ENCODE peak calls at places on chromosomes 16 and 17, in four cellular contexts. W, B, I and M are unnamed samples. For H3K4me1, the result is how much of the 10 kb centered on the place peaks cover.

GRCh38 chr17:42928714-42929496 is 28.3 kb downstream of the G6PC1 start:
- DNase-seq in I (peak), B (peak), W (no peak), M (peak)

GRCh38 chr17:15973016-15973415 is 26.5 kb downstream of the ZSWIM7 start:
- DNase-seq in I (no peak), W (no peak), B (no peak), M (no peak)

GRCh38 chr17:549197-550040 is 165.2 kb downstream of the VPS53 start:
- DNase-seq in W (no peak), I (no peak), B (no peak), M (no peak)

GRCh38 chr17:64787255-64787920 is 125.3 kb upstream of the SMURF2 start:
- DNase-seq in I (no peak), W (no peak), B (no peak), M (peak)

GRCh38 chr16:86325895-86326294 is 184.4 kb upstream of the FOXF1 start:
- DNase-seq in W (no peak), I (no peak), B (no peak), M (no peak)

GRCh38 chr16:22348296-22348695 is 26.1 kb downstream of the CDR2 start:
- DNase-seq in I (no peak), W (no peak), B (no peak), M (no peak)

GRCh38 chr16:87715658-87716057 is 50.1 kb downstream of the KLHDC4 start:
- DNase-seq in B (no peak), I (no peak), W (no peak), M (no peak)

GRCh38 chr16:77298638-77299360 is 99.6 kb downstream of the SYCE1L start:
- DNase-seq in W (no peak), I (no peak), B (no peak), M (no peak)

GRCh38 chr17:32523017-32523680 is 36.4 kb downstream of the CDK5R1 start:
- DNase-seq in B (no peak), I (no peak), W (no peak), M (peak)

GRCh38 chr16:3945751-3946603 is 65.5 kb upstream of the CREBBP start:
- DNase-seq in I (peak), B (no peak), W (peak), M (no peak)

GRCh38 chr17:61490540-61490975 is 38.3 kb downstream of the TBX4 start:
- DNase-seq in B (no peak), W (no peak), I (peak), M (no peak)

GRCh38 chr17:57881143-57881542 is 31.3 kb upstream of the MRPS23 start:
- DNase-seq in W (no peak), B (no peak), I (no peak), M (peak)

GRCh38 chr16:53822936-53823529 is 119.1 kb downstream of the FTO start:
- DNase-seq in W (no peak), B (no peak), I (no peak), M (no peak)

GRCh38 chr17:72401883-72402726 is 281.3 kb downstream of the SOX9 start:
- DNase-seq in W (no peak), B (no peak), I (no peak), M (no peak)

DNA sequence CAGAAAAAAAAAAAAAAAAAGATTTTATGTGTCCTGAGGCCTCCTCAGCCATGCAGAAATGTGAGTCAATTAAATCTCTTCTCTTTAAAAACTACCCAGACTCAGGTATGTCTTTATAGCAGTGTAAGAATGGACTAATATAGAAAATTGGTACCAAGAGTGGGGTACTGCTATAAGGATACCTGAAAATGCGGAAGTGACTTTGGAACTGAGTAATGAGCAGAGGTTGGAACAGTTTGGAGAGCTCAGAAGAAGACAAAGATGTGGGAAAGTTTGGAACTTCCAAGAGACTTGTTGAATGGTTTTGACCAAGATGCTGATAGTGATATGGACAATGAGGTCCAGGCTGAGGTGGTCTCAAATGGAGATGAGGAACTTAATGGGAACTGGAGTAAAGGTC is 17.3 kb upstream of the CNEP1R1 start:
- DNase-seq in I (no peak), W (no peak), B (no peak), M (no peak)
- H3K4me1 ChIP-seq in I (under half), W (under half), B (under half), M (under half)

DNA sequence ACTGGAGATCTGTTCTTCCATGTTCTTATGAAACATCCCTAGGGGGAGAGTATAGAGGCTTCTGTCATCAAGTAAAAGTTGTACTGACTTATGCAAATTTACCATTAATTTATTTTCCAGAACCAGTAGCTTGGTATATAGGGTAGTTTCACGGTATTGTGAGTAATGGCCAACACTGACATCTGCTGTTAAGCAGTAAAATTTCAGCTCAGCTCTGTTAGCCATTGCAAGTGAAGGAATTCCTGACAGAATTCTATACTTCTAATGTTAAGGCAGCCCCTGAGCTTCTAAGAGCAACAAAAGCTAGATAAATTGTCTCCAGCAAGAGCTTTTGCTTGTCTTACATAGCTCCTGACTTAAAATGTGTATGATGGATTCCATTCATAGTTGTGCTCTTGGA is 613.5 kb upstream of the C16orf82 start:
- DNase-seq in W (no peak), B (no peak), I (no peak), M (no peak)
- TF ChIP-seq CTCF in W (no peak), B (no peak), I (no peak), M (no peak)

GRCh38 chr17:17672453-17673368 is 8.5 kb upstream of the RAI1 start:
- DNase-seq in B (no peak), W (no peak), I (no peak), M (no peak)
- H3K4me1 ChIP-seq in B (under half), W (under half), I (under half), M (under half)

DNA sequence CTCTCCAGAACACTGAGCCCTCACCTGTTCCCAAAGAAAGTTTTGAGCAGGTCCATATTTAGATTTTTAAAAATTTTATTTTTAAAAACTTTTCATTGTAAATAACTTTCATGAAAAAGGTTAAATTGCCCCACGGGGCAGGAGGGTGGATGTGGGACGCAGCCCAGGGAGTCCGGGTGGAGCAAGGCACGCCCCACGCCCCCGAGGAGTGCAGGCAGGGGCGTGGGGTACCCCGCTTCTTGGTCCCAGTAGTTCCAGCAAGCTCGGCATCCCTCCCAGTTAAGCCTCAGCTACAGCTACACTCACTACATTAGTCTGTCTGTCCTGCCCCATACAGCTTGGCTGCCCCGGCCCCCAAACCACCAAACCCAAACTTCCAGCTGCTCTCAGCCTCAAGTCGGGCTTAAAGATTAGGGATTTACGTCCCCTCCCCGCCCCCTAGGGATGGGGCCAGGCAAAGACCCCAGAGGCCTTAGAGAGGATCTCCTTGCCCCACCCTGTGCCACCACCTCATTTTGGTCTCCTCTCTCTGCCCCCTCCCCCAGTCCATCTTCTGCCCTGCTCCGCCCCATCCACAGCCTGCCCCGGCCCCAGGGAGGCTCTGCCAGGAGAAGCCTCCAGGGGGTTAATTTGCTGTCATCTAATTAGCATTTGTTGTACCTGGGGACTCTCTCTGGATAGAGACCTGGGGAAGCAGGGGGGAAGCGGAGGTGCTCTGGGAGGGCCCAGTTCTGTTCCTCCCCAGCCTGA is 4.6 kb downstream of the FOXJ1 start:
- DNase-seq in B (no peak), I (no peak), W (no peak), M (no peak)
- TF ChIP-seq CTCF in B (no peak), I (no peak), W (no peak), M (no peak)

GRCh38 chr16:28208824-28209223 is 2.9 kb downstream of the XPO6 start:
- DNase-seq in B (no peak), W (no peak), I (no peak), M (no peak)
- H3K4me1 ChIP-seq in B (under half), W (under half), I (under half), M (under half)

GRCh38 chr17:19337712-19338023 is 24.9 kb downstream of the B9D1 start:
- DNase-seq in W (no peak), I (no peak), B (no peak), M (no peak)

GRCh38 chr17:19339341-19339815 is 23.1 kb downstream of the B9D1 start:
- DNase-seq in B (no peak), I (peak), W (no peak), M (no peak)

GRCh38 chr17:19335951-19336631 is 26.4 kb downstream of the B9D1 start:
- DNase-seq in I (no peak), B (no peak), W (no peak), M (no peak)

GRCh38 chr17:19338031-19338990 is 24.2 kb downstream of the B9D1 start:
- DNase-seq in W (peak), B (peak), I (peak), M (peak)

DNA sequence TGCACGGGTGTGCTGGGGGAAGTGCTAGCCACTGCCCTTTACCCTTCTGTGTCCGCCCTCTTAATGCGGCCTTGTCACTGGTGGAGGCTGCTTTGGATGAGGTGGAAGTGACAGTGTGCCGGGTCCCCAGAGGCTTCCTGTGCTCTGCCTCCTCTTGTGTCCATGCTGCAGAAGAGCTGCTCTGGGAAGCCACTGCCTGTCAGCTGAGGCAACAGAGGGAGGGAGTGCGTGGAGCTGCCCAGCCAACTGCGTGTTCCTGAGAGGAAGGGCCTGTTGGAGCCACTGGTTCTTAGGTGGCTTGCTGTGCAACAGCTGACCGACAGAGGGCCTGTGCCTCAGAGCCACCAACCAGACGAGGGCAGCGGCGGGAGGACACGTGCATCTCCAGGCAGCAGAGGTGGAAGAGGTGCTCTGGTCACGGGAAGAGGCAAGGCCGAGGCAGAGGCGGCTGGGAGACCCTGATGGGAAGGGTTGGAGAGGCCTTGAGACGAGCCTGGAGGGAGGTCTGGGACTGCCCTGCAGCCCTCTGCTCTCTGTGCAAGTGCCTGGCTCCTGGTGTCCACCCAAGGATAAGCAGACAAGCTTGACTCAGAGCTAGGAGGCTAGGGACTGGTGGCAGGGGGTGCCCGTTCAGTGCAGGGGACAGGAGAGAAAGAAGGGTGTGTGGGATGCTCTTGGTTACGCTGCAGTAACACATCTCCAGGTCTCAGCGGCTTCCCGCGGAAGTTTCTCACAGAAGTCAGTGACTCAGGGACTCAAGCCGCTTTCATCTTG is 25.4 kb downstream of the B9D1 start:
- DNase-seq in W (no peak), B (no peak), I (peak), M (no peak)
- TF ChIP-seq CTCF in W (no peak), B (no peak), I (peak), M (no peak)

GRCh38 chr17:29570521-29570920 is 2.0 kb downstream of the TP53I13 start:
- DNase-seq in W (peak), B (no peak), I (peak), M (peak)
- H3K4me1 ChIP-seq in W (under half), B (under half), I (half or more), M (under half)